ENCODE peak calls at places on chromosomes 11 and 22, in eight cellular contexts. Y, C, J, F, T, X, R and V are unnamed samples.

GRCh38 chr11:119169272-119169719 is 771 bp downstream of the NLRX1 start:
- DNase-seq in Y (peak; percentile 65), C (peak; percentile 62), J (no peak), F (peak; percentile 82), T (peak; percentile 26), X (peak; percentile 31), R (peak; percentile 10), V (peak; percentile 92)

GRCh38 chr22:36117053-36117554 is 43.5 kb downstream of the APOL3 start:
- DNase-seq in Y (no peak), C (no peak), J (no peak), F (no peak), T (no peak), X (no peak), R (no peak), V (no peak)

GRCh38 chr22:28799834-28800307 is 498 bp downstream of the XBP1 start:
- DNase-seq in Y (peak; percentile 76), C (peak; percentile 65), J (peak; percentile 33), F (peak; percentile 59), T (no peak), X (no peak), R (peak; percentile 65), V (peak; percentile 60)

GRCh38 chr11:85279267-85279666 is 347.9 kb downstream of the DLG2 start:
- DNase-seq in Y (no peak), C (no peak), J (no peak), F (no peak), T (no peak), X (no peak), R (no peak), V (no peak)

GRCh38 chr22:49960967-49961600 is 512 bp downstream of the PIM3 start:
- DNase-seq in Y (peak; percentile 44), C (peak; percentile 76), J (no peak), F (no peak), T (no peak), X (peak; percentile 65), R (no peak), V (peak; percentile 56)

GRCh38 chr11:105312266-105312665 is 172.7 kb upstream of the CARD18 start:
- DNase-seq in Y (no peak), C (no peak), J (no peak), F (no peak), T (no peak), X (no peak), R (no peak), V (no peak)

GRCh38 chr22:26321469-26321913 is 107.6 kb upstream of the ASPHD2 start:
- DNase-seq in Y (peak; percentile 97), C (no peak), J (no peak), F (peak; percentile 67), T (no peak), X (no peak), R (no peak), V (peak; percentile 23)

GRCh38 chr11:28794405-28794804 is 686.2 kb downstream of the METTL15 start:
- DNase-seq in Y (no peak), C (no peak), J (no peak), F (no peak), T (no peak), X (no peak), R (no peak), V (no peak)

GRCh38 chr22:38645430-38645829 is 10.8 kb downstream of the FAM227A start:
- DNase-seq in Y (no peak), C (no peak), J (no peak), F (no peak), T (no peak), X (no peak), R (no peak), V (no peak)

GRCh38 chr11:3338569-3339565 is 40.1 kb downstream of the ZNF195 start:
- DNase-seq in Y (no peak), C (no peak), J (no peak), F (no peak), T (no peak), X (no peak), R (no peak), V (no peak)

GRCh38 chr22:23097412-23098229 is 27.3 kb downstream of the GNAZ start:
- DNase-seq in Y (no peak), C (no peak), J (no peak), F (no peak), T (no peak), X (no peak), R (no peak), V (no peak)

GRCh38 chr22:20138417-20138738 is 6.8 kb downstream of the ZDHHC8 start:
- DNase-seq in Y (no peak), C (no peak), J (no peak), F (no peak), T (no peak), X (no peak), R (no peak), V (no peak)

GRCh38 chr11:2422461-2423156 is 21.7 kb downstream of the TRPM5 start:
- DNase-seq in Y (no peak), C (no peak), J (no peak), F (no peak), T (no peak), X (no peak), R (no peak), V (no peak)

GRCh38 chr11:125239585-125240331 is 75.2 kb downstream of the PKNOX2 start:
- DNase-seq in Y (no peak), C (no peak), J (no peak), F (no peak), T (no peak), X (no peak), R (no peak), V (peak; percentile 78)

GRCh38 chr11:130168105-130168504 is 8.5 kb downstream of the ST14 start:
- DNase-seq in Y (peak; percentile 25), C (no peak), J (no peak), F (no peak), T (no peak), X (no peak), R (peak; percentile 54), V (no peak)

GRCh38 chr22:37127350-37127878 is 17.9 kb upstream of the TMPRSS6 start:
- DNase-seq in Y (no peak), C (no peak), J (no peak), F (no peak), T (no peak), X (no peak), R (no peak), V (no peak)

GRCh38 chr11:63837027-63837688 is 1.8 kb upstream of the MARK2 start:
- DNase-seq in Y (peak; percentile 77), C (peak; percentile 68), J (peak; percentile 82), F (peak; percentile 73), T (peak; percentile 68), X (peak; percentile 52), R (peak; percentile 74), V (peak; percentile 96)

GRCh38 chr11:73344191-73344607 is 32.0 kb upstream of the RELT start:
- DNase-seq in Y (no peak), C (no peak), J (peak; percentile 43), F (no peak), T (no peak), X (no peak), R (no peak), V (no peak)

GRCh38 chr22:32534252-32535215 is 59.9 kb downstream of the FBXO7 start:
- DNase-seq in Y (peak; percentile 91), C (no peak), J (no peak), F (no peak), T (no peak), X (no peak), R (no peak), V (no peak)

GRCh38 chr22:25208743-25209505 is 9.3 kb downstream of the CRYBB3 start:
- DNase-seq in Y (no peak), C (no peak), J (no peak), F (no peak), T (no peak), X (no peak), R (no peak), V (peak; percentile 47)

GRCh38 chr11:31794546-31794945 is 16.6 kb downstream of the PAX6 start:
- DNase-seq in Y (no peak), C (no peak), J (no peak), F (no peak), T (no peak), X (no peak), R (no peak), V (no peak)

GRCh38 chr11:9330387-9331384 is 16.3 kb upstream of the TMEM41B start:
- DNase-seq in Y (peak; percentile 96), C (no peak), J (no peak), F (no peak), T (no peak), X (no peak), R (peak; percentile 6), V (no peak)

GRCh38 chr22:20750461-20751184 is 23.3 kb upstream of the SERPIND1 start:
- DNase-seq in Y (peak; percentile 88), C (peak; percentile 37), J (peak; percentile 97), F (peak; percentile 74), T (peak; percentile 12), X (no peak), R (peak; percentile 78), V (no peak)